ENCODE peak calls at places on chromosomes 12 and 14, in four cellular contexts. One of them, this sample, is unnamed.

GRCh38 chr14:36973806-36974442 is 198.5 kb downstream of the SLC25A21 start:
- DNase-seq in tibial nerve: no peak
- DNase-seq in transverse colon: no peak
- DNase-seq in body of pancreas: no peak
- DNase-seq in this sample: no peak

GRCh38 chr12:40942326-40942725 is 245.8 kb upstream of the PDZRN4 start:
- DNase-seq in tibial nerve: no peak
- DNase-seq in transverse colon: no peak
- DNase-seq in body of pancreas: no peak
- DNase-seq in this sample: no peak

GRCh38 chr12:76621582-76622024 is 62.0 kb upstream of the OSBPL8 start:
- DNase-seq in tibial nerve: peak
- DNase-seq in transverse colon: peak
- DNase-seq in body of pancreas: peak
- DNase-seq in this sample: peak

GRCh38 chr14:54712371-54712998 is 145.6 kb downstream of the SAMD4A start:
- DNase-seq in tibial nerve: no peak
- DNase-seq in transverse colon: no peak
- DNase-seq in body of pancreas: no peak
- DNase-seq in this sample: no peak

GRCh38 chr14:63248211-63248610 is 44.0 kb downstream of the RHOJ start:
- DNase-seq in tibial nerve: no peak
- DNase-seq in transverse colon: no peak
- DNase-seq in body of pancreas: no peak
- DNase-seq in this sample: no peak

GRCh38 chr12:50074936-50075807 is 10.0 kb upstream of the SMARCD1 start:
- DNase-seq in tibial nerve: peak
- DNase-seq in transverse colon: peak
- DNase-seq in body of pancreas: peak
- DNase-seq in this sample: peak

GRCh38 chr12:61654698-61655097 is 605.5 kb upstream of the USP15 start:
- DNase-seq in tibial nerve: no peak
- DNase-seq in transverse colon: no peak
- DNase-seq in body of pancreas: peak
- DNase-seq in this sample: no peak

GRCh38 chr12:121203482-121203881 is 6.4 kb upstream of the P2RX4 start:
- DNase-seq in tibial nerve: no peak
- DNase-seq in transverse colon: no peak
- DNase-seq in body of pancreas: no peak
- DNase-seq in this sample: no peak

GRCh38 chr14:68523994-68524725 is 268.7 kb downstream of the ZFP36L1 start:
- DNase-seq in tibial nerve: no peak
- DNase-seq in transverse colon: no peak
- DNase-seq in body of pancreas: peak
- DNase-seq in this sample: no peak

GRCh38 chr12:49055978-49056754 is 4.4 kb downstream of the KMT2D start:
- DNase-seq in tibial nerve: no peak
- DNase-seq in transverse colon: peak
- DNase-seq in body of pancreas: peak
- DNase-seq in this sample: no peak

GRCh38 chr12:113196582-113196981 is 11.1 kb downstream of the RITA1 start:
- DNase-seq in tibial nerve: no peak
- DNase-seq in transverse colon: no peak
- DNase-seq in body of pancreas: no peak
- DNase-seq in this sample: no peak

GRCh38 chr14:69281450-69282169 is 21.7 kb downstream of the GALNT16 start:
- DNase-seq in tibial nerve: no peak
- DNase-seq in transverse colon: no peak
- DNase-seq in body of pancreas: no peak
- DNase-seq in this sample: no peak

GRCh38 chr12:89098390-89099102 is 253.8 kb downstream of the DUSP6 start:
- DNase-seq in tibial nerve: no peak
- DNase-seq in transverse colon: no peak
- DNase-seq in body of pancreas: peak
- DNase-seq in this sample: no peak

GRCh38 chr12:1702708-1703107 is 11.8 kb downstream of the ADIPOR2 start:
- DNase-seq in tibial nerve: no peak
- DNase-seq in transverse colon: no peak
- DNase-seq in body of pancreas: no peak
- DNase-seq in this sample: no peak

GRCh38 chr12:25115677-25116076 is 79.3 kb downstream of the DNAI7 start:
- DNase-seq in tibial nerve: no peak
- DNase-seq in transverse colon: no peak
- DNase-seq in body of pancreas: no peak
- DNase-seq in this sample: no peak

GRCh38 chr12:25121916-25122315 is 73.0 kb downstream of the DNAI7 start:
- DNase-seq in tibial nerve: no peak
- DNase-seq in transverse colon: no peak
- DNase-seq in body of pancreas: no peak
- DNase-seq in this sample: no peak

GRCh38 chr12:25123126-25123525 is 71.8 kb downstream of the DNAI7 start:
- DNase-seq in tibial nerve: no peak
- DNase-seq in transverse colon: no peak
- DNase-seq in body of pancreas: no peak
- DNase-seq in this sample: no peak

GRCh38 chr12:25121110-25121509 is 73.8 kb downstream of the DNAI7 start:
- DNase-seq in tibial nerve: no peak
- DNase-seq in transverse colon: no peak
- DNase-seq in body of pancreas: no peak
- DNase-seq in this sample: no peak

GRCh38 chr12:25119020-25119419 is 75.9 kb downstream of the DNAI7 start:
- DNase-seq in tibial nerve: no peak
- DNase-seq in transverse colon: no peak
- DNase-seq in body of pancreas: no peak
- DNase-seq in this sample: no peak
- TF ChIP-seq CTCF in tibial nerve: no peak
- TF ChIP-seq CTCF in transverse colon: no peak
- TF ChIP-seq CTCF in body of pancreas: no peak
- TF ChIP-seq CTCF in this sample: no peak

DNA sequence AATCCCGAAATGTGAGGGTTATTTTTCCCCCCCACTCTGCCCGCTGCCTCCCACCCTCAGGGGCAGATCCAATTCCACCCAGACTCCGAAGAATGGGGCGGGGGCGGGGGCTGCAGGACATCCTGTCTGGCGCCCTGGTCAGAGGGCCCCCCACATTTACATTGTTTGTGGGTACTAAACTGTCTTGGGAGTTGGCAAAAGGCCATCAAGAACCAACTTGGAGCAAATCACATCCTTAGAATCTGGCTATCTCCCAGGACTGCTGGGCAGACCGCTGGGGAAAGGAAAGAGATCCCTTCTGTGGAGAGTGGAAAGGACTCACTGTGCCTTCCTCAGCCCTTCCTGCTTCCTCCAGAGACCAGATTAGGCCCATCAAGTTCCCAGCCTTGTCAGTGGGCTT is 2.4 kb downstream of the EMP1 start:
- DNase-seq in tibial nerve: no peak
- DNase-seq in transverse colon: no peak
- DNase-seq in body of pancreas: no peak
- DNase-seq in this sample: no peak
- TF ChIP-seq POLR2A in tibial nerve: no peak
- TF ChIP-seq POLR2A in transverse colon: no peak
- TF ChIP-seq POLR2A in body of pancreas: no peak
- TF ChIP-seq POLR2A in this sample: no peak

DNA sequence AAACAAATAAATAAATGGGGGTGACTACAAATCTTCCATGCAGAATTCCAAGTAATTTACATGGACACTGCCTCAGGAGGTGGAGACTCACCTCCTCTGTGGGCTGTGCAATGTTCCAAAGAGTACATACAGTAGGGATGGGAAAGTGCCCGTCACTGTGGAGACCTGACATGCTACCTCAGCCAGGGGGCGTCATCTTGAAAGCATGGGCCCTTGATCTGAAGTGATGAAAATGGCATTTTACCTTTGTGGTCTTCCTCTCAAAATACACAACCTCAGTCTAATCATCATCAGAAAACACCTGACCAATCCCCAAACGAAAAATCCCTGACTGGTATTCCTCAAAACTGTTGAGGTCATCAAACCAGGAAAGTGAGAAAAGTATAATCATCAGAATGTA is 48.4 kb downstream of the ANAPC7 start:
- DNase-seq in tibial nerve: no peak
- DNase-seq in transverse colon: no peak
- DNase-seq in body of pancreas: no peak
- DNase-seq in this sample: no peak
- TF ChIP-seq CTCF in tibial nerve: no peak
- TF ChIP-seq CTCF in transverse colon: no peak
- TF ChIP-seq CTCF in body of pancreas: no peak
- TF ChIP-seq CTCF in this sample: no peak

GRCh38 chr14:103693514-103693913 is 21.7 kb downstream of the XRCC3 start:
- DNase-seq in tibial nerve: peak
- DNase-seq in transverse colon: peak
- DNase-seq in body of pancreas: no peak
- DNase-seq in this sample: peak
- TF ChIP-seq POLR2A in tibial nerve: no peak
- TF ChIP-seq POLR2A in transverse colon: peak
- TF ChIP-seq POLR2A in body of pancreas: no peak
- TF ChIP-seq POLR2A in this sample: no peak

GRCh38 chr14:101354726-101355125 is 206.6 kb upstream of the DIO3 start:
- DNase-seq in tibial nerve: no peak
- DNase-seq in transverse colon: no peak
- DNase-seq in body of pancreas: peak
- DNase-seq in this sample: peak
- TF ChIP-seq CTCF in tibial nerve: no peak
- TF ChIP-seq CTCF in transverse colon: no peak
- TF ChIP-seq CTCF in body of pancreas: no peak
- TF ChIP-seq CTCF in this sample: no peak

This sample was measured in suprapubic skin.